ENCODE peak calls at places on chromosomes 5 and 9, in four cellular contexts. V, Y, Q and N are unnamed samples.

GRCh38 chr5:68730220-68731010 is 363.4 kb upstream of the SLC30A5 start:
- DNase-seq in V (peak; percentile 39), Y (peak; percentile 60), Q (peak; percentile 79), N (peak; percentile 90)

GRCh38 chr5:142939884-142940283 is 169.7 kb downstream of the ARHGAP26 start:
- DNase-seq in V (no peak), Y (no peak), Q (no peak), N (no peak)

GRCh38 chr5:31827862-31828261 is 188.9 kb downstream of the PDZD2 start:
- DNase-seq in V (no peak), Y (no peak), Q (peak; percentile 76), N (peak; percentile 72)

GRCh38 chr9:77848428-77848827 is 183.2 kb downstream of the GNAQ start:
- DNase-seq in V (no peak), Y (peak; percentile 68), Q (no peak), N (peak; percentile 40)

GRCh38 chr5:52455920-52456319 is 331.8 kb upstream of the ITGA1 start:
- DNase-seq in V (no peak), Y (no peak), Q (no peak), N (no peak)

GRCh38 chr9:35700942-35701341 is 11.2 kb upstream of the TPM2 start:
- DNase-seq in V (no peak), Y (no peak), Q (no peak), N (no peak)

GRCh38 chr5:43354774-43355173 is 41.6 kb upstream of the HMGCS1 start:
- DNase-seq in V (no peak), Y (no peak), Q (no peak), N (no peak)

GRCh38 chr9:121926417-121926816 is 166.7 kb downstream of the TTLL11 start:
- DNase-seq in V (no peak), Y (peak; percentile 40), Q (no peak), N (no peak)

GRCh38 chr5:82164109-82164956 is 113.8 kb downstream of the RPS23 start:
- DNase-seq in V (no peak), Y (no peak), Q (peak; percentile 94), N (peak; percentile 93)

GRCh38 chr9:128115187-128116103 is 12.1 kb downstream of the PTGES2 start:
- DNase-seq in V (no peak), Y (no peak), Q (no peak), N (no peak)

GRCh38 chr5:80864109-80864508 is 96.1 kb upstream of the RASGRF2 start:
- DNase-seq in V (no peak), Y (no peak), Q (no peak), N (no peak)

GRCh38 chr9:89476546-89476945 is 21.4 kb downstream of the SEMA4D start:
- DNase-seq in V (no peak), Y (no peak), Q (no peak), N (no peak)

GRCh38 chr9:19642256-19642655 is 146.6 kb downstream of the SLC24A2 start:
- DNase-seq in V (no peak), Y (no peak), Q (peak; percentile 2), N (no peak)

GRCh38 chr9:83754383-83754977 is 46.7 kb upstream of the UBQLN1 start:
- DNase-seq in V (no peak), Y (no peak), Q (no peak), N (no peak)

GRCh38 chr5:181187500-181188213 is 17.3 kb downstream of the TRIM7 start:
- DNase-seq in V (peak; percentile 77), Y (peak; percentile 88), Q (peak; percentile 79), N (peak; percentile 83)
- TF ChIP-seq CTCF in V (peak; percentile 16), Y (peak; percentile 6), Q (peak; percentile 34), N (peak; percentile 30)

DNA sequence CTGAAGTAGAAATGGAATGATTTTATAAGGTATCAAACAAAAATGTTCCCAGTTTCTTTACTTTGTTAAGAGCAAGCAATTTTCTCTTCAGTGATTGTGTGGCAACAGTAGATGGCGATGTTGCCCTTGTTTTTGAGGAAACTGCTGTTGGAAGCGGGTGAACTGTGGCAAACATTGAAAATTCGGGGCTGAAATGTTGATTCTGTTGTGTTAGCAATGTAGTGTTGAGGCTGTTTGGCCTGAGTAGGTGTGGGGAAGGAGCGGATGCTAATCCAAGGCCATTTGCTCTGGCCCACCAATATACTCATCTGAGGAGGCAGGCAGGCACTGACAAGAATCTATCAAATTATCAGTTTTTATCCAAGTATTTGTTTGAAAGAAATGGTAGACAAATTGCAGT is 129.8 kb downstream of the SLC12A2 start:
- DNase-seq in V (peak; percentile 73), Y (peak; percentile 31), Q (peak; percentile 81), N (peak; percentile 81)
- H3K4me3 ChIP-seq in V (no peak overlapping the region), Y (no peak overlapping the region), Q (no peak overlapping the region), N (no peak overlapping the region)

DNA sequence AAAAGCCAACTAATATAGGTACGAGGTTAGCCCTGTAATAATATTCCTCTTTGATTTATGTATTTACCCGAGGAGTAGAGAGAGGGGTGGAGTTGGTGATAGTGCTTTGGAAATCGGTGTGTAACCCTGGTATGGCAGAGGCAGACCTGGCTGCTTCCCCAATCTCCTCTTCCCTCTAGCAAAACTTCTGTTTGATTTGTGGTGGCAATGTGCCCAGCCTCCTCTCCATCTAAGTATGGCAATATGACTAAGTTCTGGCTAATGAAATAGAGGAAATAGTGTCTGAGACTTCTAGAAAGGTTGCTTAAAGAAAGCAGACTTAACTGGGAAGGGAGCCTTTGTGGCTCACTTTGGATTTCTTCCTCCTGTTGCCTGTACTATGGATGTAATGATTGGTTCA is 491.1 kb downstream of the ENC1 start:
- DNase-seq in V (no peak), Y (peak; percentile 48), Q (peak; percentile 88), N (peak; percentile 82)
- TF ChIP-seq CTCF in V (no peak), Y (no peak), Q (no peak), N (no peak)

DNA sequence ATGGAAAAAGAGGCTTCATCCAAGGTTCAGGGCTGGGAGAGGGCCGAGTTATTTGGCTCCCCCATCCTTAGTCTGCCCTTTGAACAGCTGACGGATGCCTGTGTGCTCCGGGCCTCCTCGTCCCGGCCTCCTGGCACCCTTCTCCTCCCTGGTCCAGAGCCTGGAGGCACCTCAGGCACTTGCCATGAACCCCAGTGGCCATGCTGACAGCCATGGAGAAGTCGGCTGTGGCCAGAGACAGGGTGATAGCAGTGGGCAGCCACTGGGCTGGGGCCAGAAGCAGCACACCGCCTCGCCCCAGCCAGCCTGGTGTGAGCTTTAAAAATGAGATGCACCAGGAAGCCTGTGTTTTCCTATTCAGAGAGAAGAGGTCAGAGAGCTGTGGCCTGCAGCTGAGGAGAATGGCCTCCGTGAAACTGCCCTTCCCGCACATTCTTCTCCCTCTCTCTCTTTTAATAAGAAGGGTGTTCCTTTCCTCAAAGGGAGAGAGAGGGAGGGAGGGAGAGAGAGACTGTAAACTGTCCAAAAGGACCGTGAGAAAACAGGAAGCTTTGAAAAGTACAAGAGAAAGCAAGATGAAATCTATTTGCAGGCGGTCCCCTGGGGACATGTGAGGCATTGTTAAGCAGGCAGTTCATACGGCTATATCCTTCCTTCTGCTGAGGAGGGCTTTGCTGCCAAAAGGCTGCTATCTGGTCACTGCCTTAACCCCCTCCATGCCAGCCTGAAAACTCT is 55.3 kb downstream of the ZNF366 start:
- DNase-seq in V (no peak), Y (peak; percentile 60), Q (peak; percentile 98), N (peak; percentile 92)
- H3K4me3 ChIP-seq in V (no peak overlapping the region), Y (no peak overlapping the region), Q (no peak overlapping the region), N (no peak overlapping the region)